ENCODE peak calls at places on chromosomes 12 and 14, in seven cellular contexts. R is CD8-positive, alpha-beta T cell; A is BJ; O is endodermal cell; F is lower leg skin; C is AG04450; U is kidney epithelial cell. N is an unnamed sample.
A peak's percentile ranks its signal among the peaks of the same experiment; 100 is the strongest.

GRCh38 chr14:98816195-98816594 is 455.8 kb downstream of the BCL11B start:
- DNase-seq in R (no peak), A (no peak), O (no peak), F (no peak), C (no peak), U (no peak), N (no peak)

GRCh38 chr12:25058012-25058411 is 109.1 kb upstream of the BCAT1 start:
- DNase-seq in R (no peak), A (no peak), O (no peak), F (no peak), C (no peak), U (no peak), N (no peak)

GRCh38 chr12:128323526-128323925 is 56.6 kb downstream of the TMEM132C start:
- DNase-seq in R (no peak), A (no peak), O (peak; percentile 79), F (no peak), C (no peak), U (no peak), N (no peak)

GRCh38 chr12:112466011-112466422 is 47.3 kb downstream of the PTPN11 start:
- DNase-seq in R (no peak), A (no peak), O (no peak), F (no peak), C (no peak), U (peak; percentile 5), N (no peak)

GRCh38 chr14:35336171-35337073 is 44.2 kb downstream of the PSMA6 start:
- DNase-seq in R (no peak), A (no peak), O (peak; percentile 88), F (peak; percentile 88), C (peak; percentile 59), U (no peak), N (peak; percentile 99)

GRCh38 chr12:114562654-114563053 is 121.3 kb downstream of the TBX3 start:
- DNase-seq in R (no peak), A (no peak), O (peak; percentile 89), F (no peak), C (no peak), U (no peak), N (no peak)

GRCh38 chr14:21066882-21067502 is 3.1 kb upstream of the ARHGEF40 start:
- DNase-seq in R (no peak), A (no peak), O (no peak), F (no peak), C (no peak), U (no peak), N (no peak)

GRCh38 chr14:88323520-88324199 is 591 bp upstream of the KCNK10 start:
- DNase-seq in R (no peak), A (no peak), O (peak; percentile 87), F (no peak), C (no peak), U (no peak), N (peak; percentile 13)

GRCh38 chr12:43282106-43282505 is 269.9 kb downstream of the ADAMTS20 start:
- DNase-seq in R (no peak), A (no peak), O (no peak), F (no peak), C (no peak), U (no peak), N (peak; percentile 77)

GRCh38 chr14:56630707-56631106 is 51.1 kb downstream of the TMEM260 start:
- DNase-seq in R (no peak), A (no peak), O (no peak), F (no peak), C (no peak), U (no peak), N (peak; percentile 18)

GRCh38 chr14:83425138-83425537 is 1891.5 kb upstream of the SEL1L start:
- DNase-seq in R (no peak), A (peak; percentile 47), O (no peak), F (no peak), C (no peak), U (no peak), N (peak; percentile 70)

GRCh38 chr12:114294303-114294685 is 111.7 kb downstream of the TBX5 start:
- DNase-seq in R (no peak), A (no peak), O (no peak), F (no peak), C (no peak), U (no peak), N (no peak)

GRCh38 chr12:5554711-5555110 is 122.8 kb downstream of the NTF3 start:
- DNase-seq in R (no peak), A (peak; percentile 93), O (peak; percentile 17), F (no peak), C (no peak), U (no peak), N (no peak)

GRCh38 chr12:132513458-132514135 is 23.6 kb downstream of the FBRSL1 start:
- DNase-seq in R (no peak), A (no peak), O (no peak), F (no peak), C (no peak), U (no peak), N (no peak)

GRCh38 chr14:105248368-105249174 is at the start of gene BTBD6:
- DNase-seq in R (peak; percentile 82), A (peak; percentile 27), O (peak; percentile 93), F (peak; percentile 72), C (peak; percentile 23), U (peak; percentile 34), N (peak; percentile 83)

GRCh38 chr12:130715996-130716917 is at the start of gene RIMBP2:
- DNase-seq in R (no peak), A (no peak), O (peak; percentile 91), F (peak; percentile 29), C (no peak), U (peak; percentile 29), N (peak; percentile 8)

GRCh38 chr12:97306121-97306520 is 156.5 kb upstream of the RMST start:
- DNase-seq in R (no peak), A (no peak), O (peak; percentile 15), F (no peak), C (no peak), U (no peak), N (no peak)

DNA sequence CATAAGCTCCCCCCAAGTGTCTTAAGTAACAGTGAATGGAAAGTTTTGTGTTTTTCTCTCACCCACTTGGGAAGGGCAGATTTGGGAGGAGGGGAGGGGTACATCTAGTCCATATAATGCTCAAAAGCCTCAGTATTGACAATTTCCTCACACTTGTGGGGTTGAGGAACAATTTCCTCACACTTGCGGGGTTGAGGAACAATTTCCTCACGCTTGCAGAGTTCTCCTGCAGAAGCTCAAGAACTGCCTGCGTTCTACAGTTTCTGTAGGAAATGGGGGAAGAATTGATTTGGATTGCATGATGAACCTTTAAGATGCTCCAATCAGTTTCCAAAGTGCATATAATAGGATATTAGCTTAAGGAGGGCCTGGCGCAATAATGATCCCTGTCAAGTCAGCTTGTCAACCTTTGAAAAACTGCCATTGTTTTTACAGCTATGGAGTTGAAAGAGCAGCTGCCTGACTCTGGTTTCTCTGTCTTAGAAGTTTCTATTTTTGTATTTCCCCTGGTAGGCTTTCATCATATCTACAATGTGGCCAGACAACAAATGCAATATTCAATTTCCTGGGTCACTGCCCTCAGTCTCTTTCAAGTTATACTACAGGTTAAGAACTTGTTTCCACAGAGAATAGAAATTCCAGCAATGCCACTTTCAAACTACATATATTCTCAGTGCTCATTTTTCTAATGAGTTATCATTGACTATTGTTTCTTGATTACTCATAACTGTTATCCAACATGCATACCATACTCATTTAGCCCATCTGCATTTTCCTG is 66.5 kb downstream of the PLEKHG7 start:
- DNase-seq in R (no peak), A (no peak), O (no peak), F (no peak), C (no peak), U (no peak), N (peak; percentile 42)
- H3K4me3 ChIP-seq in R (no peak overlapping the region), A (no peak overlapping the region), O (no peak overlapping the region), F (no peak overlapping the region), C (no peak overlapping the region), U (no peak overlapping the region), N (no peak overlapping the region)

GRCh38 chr14:93332853-93333630 is at the start of gene BTBD7:
- DNase-seq in R (peak; percentile 90), A (peak; percentile 54), O (peak; percentile 97), F (peak; percentile 90), C (peak; percentile 81), U (peak; percentile 65), N (peak; percentile 94)
- TF ChIP-seq CTCF in R (no peak), A (peak; percentile 22), O (peak; percentile 63), F (no peak), C (peak; percentile 22), U (peak; percentile 22), N (no peak)

GRCh38 chr14:104094709-104095425 is 9.4 kb downstream of the ASPG start:
- DNase-seq in R (peak; percentile 58), A (no peak), O (peak; percentile 97), F (no peak), C (no peak), U (no peak), N (peak; percentile 46)

GRCh38 chr14:104096751-104097700 is 11.5 kb downstream of the ASPG start:
- DNase-seq in R (no peak), A (no peak), O (peak; percentile 76), F (no peak), C (no peak), U (no peak), N (no peak)

GRCh38 chr14:104096318-104096717 is 10.8 kb downstream of the ASPG start:
- DNase-seq in R (no peak), A (no peak), O (no peak), F (no peak), C (no peak), U (no peak), N (no peak)

GRCh38 chr14:104094056-104094708 is 8.7 kb downstream of the ASPG start:
- DNase-seq in R (no peak), A (no peak), O (no peak), F (no peak), C (no peak), U (no peak), N (no peak)

DNA sequence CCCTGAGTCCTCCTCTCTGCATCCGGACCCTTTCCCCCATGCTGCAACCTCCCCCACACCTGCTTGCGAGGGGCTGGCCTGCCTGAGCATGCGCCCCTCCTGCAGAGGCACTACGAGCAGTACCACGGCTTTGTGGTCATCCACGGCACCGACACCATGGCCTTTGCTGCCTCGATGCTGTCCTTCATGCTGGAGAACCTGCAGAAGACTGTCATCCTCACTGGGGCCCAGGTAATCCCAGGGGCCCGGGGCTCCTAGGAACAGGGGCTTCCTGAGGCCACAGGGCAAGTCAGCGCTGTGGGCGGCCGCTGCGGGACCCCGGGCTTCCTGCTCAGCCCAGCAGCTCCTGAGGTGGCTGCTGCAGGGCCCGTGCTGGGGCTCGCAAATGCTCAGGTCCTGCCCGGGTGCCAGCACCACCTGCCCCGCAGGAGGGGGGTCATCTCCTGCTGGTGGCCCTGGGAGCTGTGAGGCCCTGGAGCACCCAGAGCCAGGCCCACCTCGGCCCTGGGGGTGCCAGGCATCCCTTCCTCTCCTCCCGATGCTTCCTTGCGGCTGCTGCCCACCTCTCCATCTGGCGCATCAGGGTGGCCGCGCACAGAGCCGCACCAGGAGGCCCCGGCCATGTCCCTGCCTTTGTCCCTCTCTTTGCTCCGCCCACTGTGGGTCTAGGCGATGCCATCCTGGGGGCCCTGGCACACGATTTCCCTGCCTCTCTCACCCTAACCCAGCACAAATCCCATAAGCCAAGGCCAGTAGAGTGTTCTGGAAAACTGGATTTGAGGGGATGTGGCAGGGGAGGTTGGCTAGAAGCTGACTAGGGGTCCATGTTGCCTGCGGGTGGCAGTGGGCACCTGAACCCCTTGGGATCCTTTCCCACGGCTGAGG is 10.2 kb downstream of the ASPG start:
- DNase-seq in R (no peak), A (no peak), O (no peak), F (no peak), C (no peak), U (no peak), N (no peak)
- H3K4me3 ChIP-seq in R (no peak overlapping the region), A (no peak overlapping the region), O (no peak overlapping the region), F (no peak overlapping the region), C (no peak overlapping the region), U (no peak overlapping the region), N (no peak overlapping the region)

GRCh38 chr14:22598896-22599244 is 770 bp downstream of the ABHD4 start:
- DNase-seq in R (no peak), A (no peak), O (peak; percentile 74), F (no peak), C (no peak), U (no peak), N (peak; percentile 61)
- TF ChIP-seq CTCF in R (no peak), A (peak; percentile 45), O (peak; percentile 68), F (no peak), C (peak; percentile 43), U (peak; percentile 26), N (peak; percentile 42)